ENCODE peak calls at places on chromosomes 7 and 10, in six cellular contexts. One of them, this sample, is unnamed. For H3K36me3, the result is how much of the 10 kb centered on the place peaks cover.

GRCh38 chr7:66110861-66111260 is 3.8 kb upstream of the CRCP start:
- DNase-seq in sigmoid colon: no peak
- DNase-seq in stomach: no peak
- DNase-seq in Panc1: no peak
- DNase-seq in upper lobe of left lung: no peak
- DNase-seq in H1: no peak
- DNase-seq in this sample: no peak

GRCh38 chr7:68770649-68771048 is 827.6 kb upstream of the AUTS2 start:
- DNase-seq in Panc1: no peak
- DNase-seq in sigmoid colon: no peak
- DNase-seq in stomach: no peak
- DNase-seq in upper lobe of left lung: peak
- DNase-seq in H1: no peak
- DNase-seq in this sample: no peak

GRCh38 chr7:123191132-123191531 is 8.6 kb downstream of the SLC13A1 start:
- DNase-seq in Panc1: no peak
- DNase-seq in stomach: peak
- DNase-seq in sigmoid colon: no peak
- DNase-seq in H1: no peak
- DNase-seq in upper lobe of left lung: no peak
- DNase-seq in this sample: no peak

GRCh38 chr7:46352335-46352954 is 431.4 kb upstream of the IGFBP3 start:
- DNase-seq in stomach: no peak
- DNase-seq in upper lobe of left lung: no peak
- DNase-seq in H1: no peak
- DNase-seq in sigmoid colon: no peak
- DNase-seq in Panc1: peak
- DNase-seq in this sample: no peak

GRCh38 chr10:2619472-2619871 is 447.9 kb upstream of the PFKP start:
- DNase-seq in Panc1: peak
- DNase-seq in sigmoid colon: no peak
- DNase-seq in upper lobe of left lung: no peak
- DNase-seq in stomach: no peak
- DNase-seq in H1: no peak
- DNase-seq in this sample: no peak

GRCh38 chr7:100504887-100505611 is 21.3 kb downstream of the NYAP1 start:
- DNase-seq in stomach: no peak
- DNase-seq in sigmoid colon: no peak
- DNase-seq in H1: no peak
- DNase-seq in Panc1: no peak
- DNase-seq in upper lobe of left lung: no peak
- DNase-seq in this sample: no peak

GRCh38 chr10:59865101-59865500 is 41.3 kb downstream of the CCDC6 start:
- DNase-seq in H1: no peak
- DNase-seq in sigmoid colon: no peak
- DNase-seq in upper lobe of left lung: no peak
- DNase-seq in stomach: peak
- DNase-seq in Panc1: no peak
- DNase-seq in this sample: no peak

GRCh38 chr10:43793714-43794113 is 145.0 kb upstream of the ZNF32 start:
- DNase-seq in Panc1: no peak
- DNase-seq in stomach: no peak
- DNase-seq in sigmoid colon: no peak
- DNase-seq in upper lobe of left lung: no peak
- DNase-seq in H1: no peak
- DNase-seq in this sample: no peak

GRCh38 chr10:47022311-47023131 is 111.3 kb downstream of the PTPN20 start:
- DNase-seq in upper lobe of left lung: peak
- DNase-seq in H1: peak
- DNase-seq in stomach: peak
- DNase-seq in Panc1: no peak
- DNase-seq in sigmoid colon: peak
- DNase-seq in this sample: peak

GRCh38 chr7:127258111-127258510 is 5.4 kb upstream of the GRM8 start:
- DNase-seq in H1: no peak
- DNase-seq in stomach: no peak
- DNase-seq in upper lobe of left lung: no peak
- DNase-seq in sigmoid colon: no peak
- DNase-seq in Panc1: no peak
- DNase-seq in this sample: no peak

GRCh38 chr7:105743351-105743812 is 133.0 kb downstream of the ATXN7L1 start:
- DNase-seq in H1: no peak
- DNase-seq in sigmoid colon: no peak
- DNase-seq in Panc1: no peak
- DNase-seq in upper lobe of left lung: no peak
- DNase-seq in stomach: no peak
- DNase-seq in this sample: no peak

GRCh38 chr10:67790534-67791408 is 47.2 kb downstream of the DNAJC12 start:
- DNase-seq in upper lobe of left lung: no peak
- DNase-seq in Panc1: no peak
- DNase-seq in stomach: no peak
- DNase-seq in sigmoid colon: no peak
- DNase-seq in H1: no peak
- DNase-seq in this sample: no peak

GRCh38 chr10:127972958-127973357 is 66.1 kb downstream of the PTPRE start:
- DNase-seq in sigmoid colon: no peak
- DNase-seq in H1: no peak
- DNase-seq in Panc1: no peak
- DNase-seq in stomach: no peak
- DNase-seq in upper lobe of left lung: no peak
- DNase-seq in this sample: no peak

GRCh38 chr10:66405566-66405965 is 520.3 kb upstream of the LRRTM3 start:
- DNase-seq in sigmoid colon: no peak
- DNase-seq in upper lobe of left lung: no peak
- DNase-seq in stomach: no peak
- DNase-seq in Panc1: no peak
- DNase-seq in H1: no peak
- DNase-seq in this sample: no peak

GRCh38 chr7:42493436-42494198 is 256.6 kb upstream of the GLI3 start:
- DNase-seq in stomach: peak
- DNase-seq in upper lobe of left lung: peak
- DNase-seq in Panc1: no peak
- DNase-seq in H1: peak
- DNase-seq in sigmoid colon: peak
- DNase-seq in this sample: no peak

GRCh38 chr7:55020481-55020871 is 1.7 kb downstream of the EGFR start:
- DNase-seq in stomach: no peak
- DNase-seq in sigmoid colon: peak
- DNase-seq in H1: no peak
- DNase-seq in upper lobe of left lung: no peak
- DNase-seq in Panc1: no peak
- DNase-seq in this sample: no peak

GRCh38 chr7:114534957-114535356 is 120.3 kb downstream of the FOXP2 start:
- DNase-seq in Panc1: no peak
- DNase-seq in H1: no peak
- DNase-seq in sigmoid colon: no peak
- DNase-seq in stomach: no peak
- DNase-seq in upper lobe of left lung: no peak
- DNase-seq in this sample: no peak

GRCh38 chr7:133320887-133321286 is 68.0 kb downstream of the EXOC4 start:
- DNase-seq in stomach: no peak
- DNase-seq in upper lobe of left lung: no peak
- DNase-seq in sigmoid colon: no peak
- DNase-seq in H1: no peak
- DNase-seq in Panc1: no peak
- DNase-seq in this sample: no peak

GRCh38 chr7:104106106-104106505 is 101.7 kb downstream of the ORC5 start:
- DNase-seq in stomach: no peak
- DNase-seq in H1: no peak
- DNase-seq in sigmoid colon: no peak
- DNase-seq in upper lobe of left lung: no peak
- DNase-seq in Panc1: no peak
- DNase-seq in this sample: no peak

GRCh38 chr7:1977059-1977875 is 255.5 kb downstream of the MAD1L1 start:
- DNase-seq in Panc1: no peak
- DNase-seq in stomach: no peak
- DNase-seq in sigmoid colon: no peak
- DNase-seq in upper lobe of left lung: peak
- DNase-seq in H1: no peak
- DNase-seq in this sample: no peak

GRCh38 chr10:88232029-88232895 is 350.9 kb downstream of the RNLS start:
- DNase-seq in H1: no peak
- DNase-seq in upper lobe of left lung: no peak
- DNase-seq in sigmoid colon: peak
- DNase-seq in stomach: peak
- DNase-seq in Panc1: no peak
- DNase-seq in this sample: no peak

GRCh38 chr10:64430690-64431323 is 909.6 kb downstream of the REEP3 start:
- DNase-seq in sigmoid colon: no peak
- DNase-seq in H1: peak
- DNase-seq in Panc1: peak
- DNase-seq in stomach: no peak
- DNase-seq in upper lobe of left lung: no peak
- DNase-seq in this sample: no peak

GRCh38 chr7:140176811-140177702 is at the start of gene KDM7A:
- DNase-seq in upper lobe of left lung: peak
- DNase-seq in H1: peak
- DNase-seq in sigmoid colon: peak
- DNase-seq in stomach: peak
- DNase-seq in Panc1: no peak
- DNase-seq in this sample: peak
- TF ChIP-seq POLR2AphosphoS5 in upper lobe of left lung: peak
- TF ChIP-seq POLR2AphosphoS5 in H1: no peak
- TF ChIP-seq POLR2AphosphoS5 in sigmoid colon: peak
- TF ChIP-seq POLR2AphosphoS5 in stomach: peak
- TF ChIP-seq POLR2AphosphoS5 in Panc1: peak
- TF ChIP-seq POLR2AphosphoS5 in this sample: peak

DNA sequence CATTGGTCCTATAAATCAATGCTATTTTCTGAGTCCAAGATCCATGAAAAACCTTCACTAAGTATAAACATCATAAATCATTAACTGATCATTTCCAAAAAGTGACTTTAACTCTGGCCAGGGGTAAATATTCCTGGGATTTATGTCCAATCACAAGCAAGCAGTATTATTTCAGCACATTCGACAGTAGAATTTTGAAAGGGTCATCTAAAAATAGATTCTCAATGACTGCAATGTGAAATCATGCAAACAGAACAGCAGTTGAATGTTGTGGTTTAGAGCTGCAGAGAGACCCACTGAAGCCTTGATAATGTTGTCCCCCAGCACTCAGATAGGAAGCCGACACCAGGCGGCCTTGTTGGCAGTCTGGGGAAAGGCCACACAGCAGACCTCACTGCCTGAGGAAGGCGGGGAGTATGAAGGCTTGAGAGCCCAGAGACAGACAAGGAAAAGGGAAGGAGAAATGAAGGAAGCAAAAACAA is 38.1 kb downstream of the FAM107B start:
- DNase-seq in H1: no peak
- DNase-seq in Panc1: no peak
- DNase-seq in upper lobe of left lung: no peak
- DNase-seq in sigmoid colon: peak
- DNase-seq in stomach: no peak
- DNase-seq in this sample: no peak
- H3K36me3 ChIP-seq in H1: under half
- H3K36me3 ChIP-seq in Panc1: under half
- H3K36me3 ChIP-seq in upper lobe of left lung: under half
- H3K36me3 ChIP-seq in sigmoid colon: under half
- H3K36me3 ChIP-seq in stomach: under half
- H3K36me3 ChIP-seq in this sample: under half

GRCh38 chr7:139744768-139745250 is 33.0 kb downstream of the HIPK2 start:
- DNase-seq in H1: no peak
- DNase-seq in stomach: no peak
- DNase-seq in upper lobe of left lung: no peak
- DNase-seq in sigmoid colon: no peak
- DNase-seq in Panc1: no peak
- DNase-seq in this sample: peak

GRCh38 chr7:139745330-139746143 is 32.3 kb downstream of the HIPK2 start:
- DNase-seq in sigmoid colon: no peak
- DNase-seq in stomach: no peak
- DNase-seq in H1: no peak
- DNase-seq in upper lobe of left lung: no peak
- DNase-seq in Panc1: no peak
- DNase-seq in this sample: no peak

GRCh38 chr7:139747662-139748372 is 30.0 kb downstream of the HIPK2 start:
- DNase-seq in upper lobe of left lung: no peak
- DNase-seq in H1: no peak
- DNase-seq in Panc1: no peak
- DNase-seq in stomach: no peak
- DNase-seq in sigmoid colon: no peak
- DNase-seq in this sample: no peak

GRCh38 chr7:139748373-139748765 is 29.4 kb downstream of the HIPK2 start:
- DNase-seq in H1: no peak
- DNase-seq in upper lobe of left lung: no peak
- DNase-seq in sigmoid colon: no peak
- DNase-seq in stomach: no peak
- DNase-seq in Panc1: no peak
- DNase-seq in this sample: peak

GRCh38 chr7:139746652-139747051 is 31.1 kb downstream of the HIPK2 start:
- DNase-seq in H1: no peak
- DNase-seq in stomach: no peak
- DNase-seq in sigmoid colon: no peak
- DNase-seq in Panc1: no peak
- DNase-seq in upper lobe of left lung: no peak
- DNase-seq in this sample: peak
- H3K27ac ChIP-seq in H1: no peak
- H3K27ac ChIP-seq in stomach: no peak
- H3K27ac ChIP-seq in sigmoid colon: no peak
- H3K27ac ChIP-seq in Panc1: no peak
- H3K27ac ChIP-seq in upper lobe of left lung: no peak
- H3K27ac ChIP-seq in this sample: no peak

GRCh38 chr10:58307676-58308075 is 27.1 kb upstream of the UBE2D1 start:
- DNase-seq in Panc1: no peak
- DNase-seq in H1: no peak
- DNase-seq in sigmoid colon: no peak
- DNase-seq in upper lobe of left lung: no peak
- DNase-seq in stomach: no peak
- DNase-seq in this sample: no peak

GRCh38 chr10:58300676-58301075 is 31.7 kb downstream of the CISD1 start:
- DNase-seq in Panc1: no peak
- DNase-seq in upper lobe of left lung: no peak
- DNase-seq in H1: no peak
- DNase-seq in sigmoid colon: no peak
- DNase-seq in stomach: no peak
- DNase-seq in this sample: no peak

GRCh38 chr10:58302259-58302658 is 32.5 kb upstream of the UBE2D1 start:
- DNase-seq in stomach: no peak
- DNase-seq in Panc1: no peak
- DNase-seq in sigmoid colon: no peak
- DNase-seq in upper lobe of left lung: no peak
- DNase-seq in H1: no peak
- DNase-seq in this sample: no peak

GRCh38 chr10:58305821-58306220 is 29.0 kb upstream of the UBE2D1 start:
- DNase-seq in upper lobe of left lung: no peak
- DNase-seq in stomach: no peak
- DNase-seq in H1: no peak
- DNase-seq in Panc1: no peak
- DNase-seq in sigmoid colon: no peak
- DNase-seq in this sample: no peak

DNA sequence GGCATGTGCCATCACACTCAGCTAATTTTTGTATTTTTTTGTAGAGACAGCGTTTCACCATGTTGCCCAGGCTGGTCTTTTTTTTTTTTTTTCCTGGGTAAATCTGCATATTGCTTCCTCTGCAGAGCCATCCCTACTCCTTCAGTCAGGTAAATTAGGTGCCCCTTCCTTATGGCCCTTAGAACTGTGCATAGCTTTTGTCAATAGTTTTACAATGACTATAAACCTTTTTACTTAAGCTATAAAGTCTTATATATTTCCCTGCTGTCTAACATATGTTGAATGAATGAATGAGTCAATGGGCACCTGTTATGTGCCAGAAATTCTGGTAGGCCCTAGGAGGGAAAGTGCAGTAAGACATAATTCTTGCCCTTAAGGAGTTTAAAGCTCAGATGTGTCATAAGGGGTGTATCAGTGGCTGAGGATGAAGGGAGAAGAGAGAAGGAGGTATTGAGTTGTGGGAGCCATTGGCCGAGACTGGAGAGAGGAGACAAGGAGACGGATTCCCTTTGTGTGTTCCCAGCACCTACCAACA is 30.6 kb upstream of the UBE2D1 start:
- DNase-seq in Panc1: no peak
- DNase-seq in stomach: no peak
- DNase-seq in upper lobe of left lung: no peak
- DNase-seq in sigmoid colon: no peak
- DNase-seq in H1: no peak
- DNase-seq in this sample: no peak
- TF ChIP-seq POLR2AphosphoS5 in Panc1: no peak
- TF ChIP-seq POLR2AphosphoS5 in stomach: no peak
- TF ChIP-seq POLR2AphosphoS5 in upper lobe of left lung: no peak
- TF ChIP-seq POLR2AphosphoS5 in sigmoid colon: no peak
- TF ChIP-seq POLR2AphosphoS5 in H1: no peak
- TF ChIP-seq POLR2AphosphoS5 in this sample: no peak